ENCODE peak calls at places on chromosomes 5 and 9, in nine cellular contexts. One of them, this sample, is unnamed.

GRCh38 chr9:17793713-17794622 is 215.1 kb downstream of the SH3GL2 start:
- DNase-seq in sciatic nerve: no peak
- DNase-seq in adrenal gland: peak
- DNase-seq in activated CD4-positive, alpha-beta T cell treated with anti-CD3 and anti-CD28 coated beads for 24 hours: no peak
- DNase-seq in cardiac fibroblast: peak
- DNase-seq in HTR-8/SVneo: no peak
- DNase-seq in pons: no peak
- DNase-seq in cardiac septum: no peak
- DNase-seq in heart right ventricle: no peak
- DNase-seq in this sample: no peak

GRCh38 chr5:176740131-176740701 is 70.1 kb upstream of the UNC5A start:
- DNase-seq in sciatic nerve: peak
- DNase-seq in adrenal gland: no peak
- DNase-seq in activated CD4-positive, alpha-beta T cell treated with anti-CD3 and anti-CD28 coated beads for 24 hours: no peak
- DNase-seq in cardiac fibroblast: no peak
- DNase-seq in HTR-8/SVneo: no peak
- DNase-seq in pons: no peak
- DNase-seq in cardiac septum: no peak
- DNase-seq in heart right ventricle: no peak
- DNase-seq in this sample: no peak

GRCh38 chr9:75185585-75186170 is 97.4 kb downstream of the OSTF1 start:
- DNase-seq in sciatic nerve: no peak
- DNase-seq in adrenal gland: peak
- DNase-seq in activated CD4-positive, alpha-beta T cell treated with anti-CD3 and anti-CD28 coated beads for 24 hours: peak
- DNase-seq in cardiac fibroblast: peak
- DNase-seq in HTR-8/SVneo: peak
- DNase-seq in pons: peak
- DNase-seq in cardiac septum: no peak
- DNase-seq in heart right ventricle: no peak
- DNase-seq in this sample: peak

GRCh38 chr5:138903113-138903789 is 28.1 kb upstream of the LRRTM2 start:
- DNase-seq in sciatic nerve: no peak
- DNase-seq in adrenal gland: no peak
- DNase-seq in activated CD4-positive, alpha-beta T cell treated with anti-CD3 and anti-CD28 coated beads for 24 hours: no peak
- DNase-seq in cardiac fibroblast: peak
- DNase-seq in HTR-8/SVneo: peak
- DNase-seq in pons: no peak
- DNase-seq in cardiac septum: no peak
- DNase-seq in heart right ventricle: no peak
- DNase-seq in this sample: no peak

GRCh38 chr9:36798350-36799065 is 225.8 kb downstream of the MELK start:
- DNase-seq in sciatic nerve: peak
- DNase-seq in adrenal gland: no peak
- DNase-seq in activated CD4-positive, alpha-beta T cell treated with anti-CD3 and anti-CD28 coated beads for 24 hours: no peak
- DNase-seq in cardiac fibroblast: no peak
- DNase-seq in HTR-8/SVneo: peak
- DNase-seq in pons: peak
- DNase-seq in cardiac septum: no peak
- DNase-seq in heart right ventricle: no peak
- DNase-seq in this sample: peak

GRCh38 chr5:140575309-140575708 is 10.7 kb downstream of the SLC35A4 start:
- DNase-seq in sciatic nerve: peak
- DNase-seq in adrenal gland: peak
- DNase-seq in activated CD4-positive, alpha-beta T cell treated with anti-CD3 and anti-CD28 coated beads for 24 hours: no peak
- DNase-seq in cardiac fibroblast: peak
- DNase-seq in HTR-8/SVneo: no peak
- DNase-seq in pons: peak
- DNase-seq in cardiac septum: no peak
- DNase-seq in heart right ventricle: peak
- DNase-seq in this sample: peak

GRCh38 chr9:16236882-16237281 is 633.6 kb downstream of the BNC2 start:
- DNase-seq in sciatic nerve: no peak
- DNase-seq in adrenal gland: no peak
- DNase-seq in activated CD4-positive, alpha-beta T cell treated with anti-CD3 and anti-CD28 coated beads for 24 hours: no peak
- DNase-seq in cardiac fibroblast: peak
- DNase-seq in HTR-8/SVneo: no peak
- DNase-seq in pons: no peak
- DNase-seq in cardiac septum: no peak
- DNase-seq in heart right ventricle: no peak
- DNase-seq in this sample: no peak

GRCh38 chr5:58940446-58940845 is 357.6 kb downstream of the RAB3C start:
- DNase-seq in sciatic nerve: no peak
- DNase-seq in adrenal gland: no peak
- DNase-seq in activated CD4-positive, alpha-beta T cell treated with anti-CD3 and anti-CD28 coated beads for 24 hours: no peak
- DNase-seq in cardiac fibroblast: peak
- DNase-seq in HTR-8/SVneo: no peak
- DNase-seq in pons: no peak
- DNase-seq in cardiac septum: no peak
- DNase-seq in heart right ventricle: no peak
- DNase-seq in this sample: no peak

GRCh38 chr9:132857601-132858342 is 20.3 kb downstream of the AK8 start:
- DNase-seq in sciatic nerve: no peak
- DNase-seq in adrenal gland: no peak
- DNase-seq in activated CD4-positive, alpha-beta T cell treated with anti-CD3 and anti-CD28 coated beads for 24 hours: no peak
- DNase-seq in cardiac fibroblast: peak
- DNase-seq in HTR-8/SVneo: no peak
- DNase-seq in pons: no peak
- DNase-seq in cardiac septum: no peak
- DNase-seq in heart right ventricle: no peak
- DNase-seq in this sample: no peak

GRCh38 chr9:130008577-130008976 is 34.4 kb downstream of the FNBP1 start:
- DNase-seq in sciatic nerve: no peak
- DNase-seq in adrenal gland: no peak
- DNase-seq in activated CD4-positive, alpha-beta T cell treated with anti-CD3 and anti-CD28 coated beads for 24 hours: no peak
- DNase-seq in cardiac fibroblast: no peak
- DNase-seq in HTR-8/SVneo: no peak
- DNase-seq in pons: no peak
- DNase-seq in cardiac septum: no peak
- DNase-seq in heart right ventricle: no peak
- DNase-seq in this sample: no peak

GRCh38 chr5:52150501-52150900 is 637.2 kb upstream of the ITGA1 start:
- DNase-seq in sciatic nerve: no peak
- DNase-seq in adrenal gland: no peak
- DNase-seq in activated CD4-positive, alpha-beta T cell treated with anti-CD3 and anti-CD28 coated beads for 24 hours: no peak
- DNase-seq in cardiac fibroblast: no peak
- DNase-seq in HTR-8/SVneo: no peak
- DNase-seq in pons: no peak
- DNase-seq in cardiac septum: no peak
- DNase-seq in heart right ventricle: no peak
- DNase-seq in this sample: no peak

GRCh38 chr9:11149065-11149464 is 536.3 kb upstream of the PTPRD start:
- DNase-seq in sciatic nerve: no peak
- DNase-seq in adrenal gland: no peak
- DNase-seq in activated CD4-positive, alpha-beta T cell treated with anti-CD3 and anti-CD28 coated beads for 24 hours: no peak
- DNase-seq in cardiac fibroblast: no peak
- DNase-seq in HTR-8/SVneo: no peak
- DNase-seq in pons: no peak
- DNase-seq in cardiac septum: no peak
- DNase-seq in heart right ventricle: no peak
- DNase-seq in this sample: no peak

GRCh38 chr9:105296889-105297288 is 52.4 kb downstream of the SLC44A1 start:
- DNase-seq in sciatic nerve: no peak
- DNase-seq in adrenal gland: no peak
- DNase-seq in activated CD4-positive, alpha-beta T cell treated with anti-CD3 and anti-CD28 coated beads for 24 hours: no peak
- DNase-seq in cardiac fibroblast: peak
- DNase-seq in HTR-8/SVneo: peak
- DNase-seq in pons: peak
- DNase-seq in cardiac septum: no peak
- DNase-seq in heart right ventricle: no peak
- DNase-seq in this sample: peak

GRCh38 chr9:129442791-129443511 is 177.9 kb downstream of the C9orf50 start:
- DNase-seq in sciatic nerve: no peak
- DNase-seq in adrenal gland: no peak
- DNase-seq in activated CD4-positive, alpha-beta T cell treated with anti-CD3 and anti-CD28 coated beads for 24 hours: no peak
- DNase-seq in cardiac fibroblast: no peak
- DNase-seq in HTR-8/SVneo: no peak
- DNase-seq in pons: no peak
- DNase-seq in cardiac septum: no peak
- DNase-seq in heart right ventricle: no peak
- DNase-seq in this sample: no peak

GRCh38 chr5:168656633-168657032 is 77.5 kb upstream of the PANK3 start:
- DNase-seq in sciatic nerve: no peak
- DNase-seq in adrenal gland: no peak
- DNase-seq in activated CD4-positive, alpha-beta T cell treated with anti-CD3 and anti-CD28 coated beads for 24 hours: no peak
- DNase-seq in cardiac fibroblast: peak
- DNase-seq in HTR-8/SVneo: no peak
- DNase-seq in pons: no peak
- DNase-seq in cardiac septum: no peak
- DNase-seq in heart right ventricle: no peak
- DNase-seq in this sample: no peak

GRCh38 chr9:85743290-85744128 is 1.8 kb upstream of the AGTPBP1 start:
- DNase-seq in sciatic nerve: no peak
- DNase-seq in adrenal gland: no peak
- DNase-seq in activated CD4-positive, alpha-beta T cell treated with anti-CD3 and anti-CD28 coated beads for 24 hours: no peak
- DNase-seq in cardiac fibroblast: peak
- DNase-seq in HTR-8/SVneo: peak
- DNase-seq in pons: no peak
- DNase-seq in cardiac septum: no peak
- DNase-seq in heart right ventricle: no peak
- DNase-seq in this sample: no peak

GRCh38 chr9:21789541-21790037 is 12.8 kb upstream of the MTAP start:
- DNase-seq in sciatic nerve: peak
- DNase-seq in adrenal gland: peak
- DNase-seq in activated CD4-positive, alpha-beta T cell treated with anti-CD3 and anti-CD28 coated beads for 24 hours: peak
- DNase-seq in cardiac fibroblast: peak
- DNase-seq in HTR-8/SVneo: peak
- DNase-seq in pons: peak
- DNase-seq in cardiac septum: no peak
- DNase-seq in heart right ventricle: no peak
- DNase-seq in this sample: peak

GRCh38 chr5:151219789-151220188 is 4.1 kb downstream of the CCDC69 start:
- DNase-seq in sciatic nerve: no peak
- DNase-seq in adrenal gland: no peak
- DNase-seq in activated CD4-positive, alpha-beta T cell treated with anti-CD3 and anti-CD28 coated beads for 24 hours: no peak
- DNase-seq in cardiac fibroblast: no peak
- DNase-seq in HTR-8/SVneo: no peak
- DNase-seq in pons: no peak
- DNase-seq in cardiac septum: no peak
- DNase-seq in heart right ventricle: no peak
- DNase-seq in this sample: no peak

GRCh38 chr9:131642496-131643083 is 97.3 kb downstream of the PRRT1B start:
- DNase-seq in sciatic nerve: no peak
- DNase-seq in adrenal gland: no peak
- DNase-seq in activated CD4-positive, alpha-beta T cell treated with anti-CD3 and anti-CD28 coated beads for 24 hours: peak
- DNase-seq in cardiac fibroblast: no peak
- DNase-seq in HTR-8/SVneo: no peak
- DNase-seq in pons: no peak
- DNase-seq in cardiac septum: no peak
- DNase-seq in heart right ventricle: no peak
- DNase-seq in this sample: no peak

GRCh38 chr5:33271606-33272005 is 169.2 kb upstream of the TARS1 start:
- DNase-seq in sciatic nerve: no peak
- DNase-seq in adrenal gland: no peak
- DNase-seq in activated CD4-positive, alpha-beta T cell treated with anti-CD3 and anti-CD28 coated beads for 24 hours: no peak
- DNase-seq in cardiac fibroblast: peak
- DNase-seq in HTR-8/SVneo: no peak
- DNase-seq in pons: no peak
- DNase-seq in cardiac septum: no peak
- DNase-seq in heart right ventricle: no peak
- DNase-seq in this sample: no peak

GRCh38 chr5:33311893-33312292 is 128.9 kb upstream of the TARS1 start:
- DNase-seq in sciatic nerve: no peak
- DNase-seq in adrenal gland: no peak
- DNase-seq in activated CD4-positive, alpha-beta T cell treated with anti-CD3 and anti-CD28 coated beads for 24 hours: no peak
- DNase-seq in cardiac fibroblast: peak
- DNase-seq in HTR-8/SVneo: peak
- DNase-seq in pons: no peak
- DNase-seq in cardiac septum: no peak
- DNase-seq in heart right ventricle: no peak
- DNase-seq in this sample: no peak

GRCh38 chr5:10660720-10661387 is 97.0 kb downstream of the ANKRD33B start:
- DNase-seq in sciatic nerve: no peak
- DNase-seq in adrenal gland: no peak
- DNase-seq in activated CD4-positive, alpha-beta T cell treated with anti-CD3 and anti-CD28 coated beads for 24 hours: no peak
- DNase-seq in cardiac fibroblast: no peak
- DNase-seq in HTR-8/SVneo: no peak
- DNase-seq in pons: no peak
- DNase-seq in cardiac septum: no peak
- DNase-seq in heart right ventricle: no peak
- DNase-seq in this sample: no peak

GRCh38 chr5:73816656-73817420 is 190.8 kb downstream of the ARHGEF28 start:
- DNase-seq in sciatic nerve: no peak
- DNase-seq in adrenal gland: no peak
- DNase-seq in activated CD4-positive, alpha-beta T cell treated with anti-CD3 and anti-CD28 coated beads for 24 hours: no peak
- DNase-seq in cardiac fibroblast: peak
- DNase-seq in HTR-8/SVneo: no peak
- DNase-seq in pons: no peak
- DNase-seq in cardiac septum: no peak
- DNase-seq in heart right ventricle: no peak
- DNase-seq in this sample: no peak

GRCh38 chr9:68785965-68786364 is 80.9 kb downstream of the PIP5K1B start:
- DNase-seq in sciatic nerve: no peak
- DNase-seq in adrenal gland: no peak
- DNase-seq in activated CD4-positive, alpha-beta T cell treated with anti-CD3 and anti-CD28 coated beads for 24 hours: no peak
- DNase-seq in cardiac fibroblast: no peak
- DNase-seq in HTR-8/SVneo: no peak
- DNase-seq in pons: no peak
- DNase-seq in cardiac septum: no peak
- DNase-seq in heart right ventricle: no peak
- DNase-seq in this sample: no peak

GRCh38 chr5:145681686-145682085 is 153.5 kb downstream of the PRELID2 start:
- DNase-seq in sciatic nerve: no peak
- DNase-seq in adrenal gland: peak
- DNase-seq in activated CD4-positive, alpha-beta T cell treated with anti-CD3 and anti-CD28 coated beads for 24 hours: no peak
- DNase-seq in cardiac fibroblast: peak
- DNase-seq in HTR-8/SVneo: peak
- DNase-seq in pons: peak
- DNase-seq in cardiac septum: no peak
- DNase-seq in heart right ventricle: no peak
- DNase-seq in this sample: peak

GRCh38 chr5:159775890-159776289 is 140.4 kb upstream of the ADRA1B start:
- DNase-seq in sciatic nerve: no peak
- DNase-seq in adrenal gland: no peak
- DNase-seq in activated CD4-positive, alpha-beta T cell treated with anti-CD3 and anti-CD28 coated beads for 24 hours: no peak
- DNase-seq in cardiac fibroblast: no peak
- DNase-seq in HTR-8/SVneo: no peak
- DNase-seq in pons: no peak
- DNase-seq in cardiac septum: no peak
- DNase-seq in heart right ventricle: no peak
- DNase-seq in this sample: no peak

GRCh38 chr5:1668141-1668721 is 131.4 kb downstream of the MRPL36 start:
- DNase-seq in sciatic nerve: no peak
- DNase-seq in adrenal gland: peak
- DNase-seq in activated CD4-positive, alpha-beta T cell treated with anti-CD3 and anti-CD28 coated beads for 24 hours: no peak
- DNase-seq in cardiac fibroblast: no peak
- DNase-seq in HTR-8/SVneo: no peak
- DNase-seq in pons: no peak
- DNase-seq in cardiac septum: peak
- DNase-seq in heart right ventricle: no peak
- DNase-seq in this sample: peak

GRCh38 chr9:7784472-7784871 is 15.1 kb downstream of the DMAC1 start:
- DNase-seq in sciatic nerve: no peak
- DNase-seq in adrenal gland: no peak
- DNase-seq in activated CD4-positive, alpha-beta T cell treated with anti-CD3 and anti-CD28 coated beads for 24 hours: no peak
- DNase-seq in cardiac fibroblast: no peak
- DNase-seq in HTR-8/SVneo: no peak
- DNase-seq in pons: no peak
- DNase-seq in cardiac septum: no peak
- DNase-seq in heart right ventricle: no peak
- DNase-seq in this sample: no peak

GRCh38 chr5:139592289-139592688 is 31.1 kb downstream of the UBE2D2 start:
- DNase-seq in sciatic nerve: no peak
- DNase-seq in adrenal gland: no peak
- DNase-seq in activated CD4-positive, alpha-beta T cell treated with anti-CD3 and anti-CD28 coated beads for 24 hours: no peak
- DNase-seq in cardiac fibroblast: no peak
- DNase-seq in HTR-8/SVneo: no peak
- DNase-seq in pons: no peak
- DNase-seq in cardiac septum: no peak
- DNase-seq in heart right ventricle: no peak
- DNase-seq in this sample: no peak

GRCh38 chr9:108417726-108418125 is 438.1 kb downstream of the ACTL7B start:
- DNase-seq in sciatic nerve: no peak
- DNase-seq in adrenal gland: no peak
- DNase-seq in activated CD4-positive, alpha-beta T cell treated with anti-CD3 and anti-CD28 coated beads for 24 hours: no peak
- DNase-seq in cardiac fibroblast: peak
- DNase-seq in HTR-8/SVneo: no peak
- DNase-seq in pons: no peak
- DNase-seq in cardiac septum: no peak
- DNase-seq in heart right ventricle: no peak
- DNase-seq in this sample: no peak

GRCh38 chr5:133398646-133399081 is 213.7 kb downstream of the FSTL4 start:
- DNase-seq in sciatic nerve: no peak
- DNase-seq in adrenal gland: no peak
- DNase-seq in activated CD4-positive, alpha-beta T cell treated with anti-CD3 and anti-CD28 coated beads for 24 hours: peak
- DNase-seq in cardiac fibroblast: no peak
- DNase-seq in HTR-8/SVneo: no peak
- DNase-seq in pons: no peak
- DNase-seq in cardiac septum: no peak
- DNase-seq in heart right ventricle: no peak
- DNase-seq in this sample: no peak